ENCODE peak calls at places on chromosomes 2 and 18, in four cellular contexts. V is heart right ventricle, O is cardiac muscle cell, P is lower lobe of right lung. A is an unnamed sample.
A peak's percentile ranks its signal among the peaks of the same experiment; 100 is the strongest.

GRCh38 chr2:210546424-210547223 is 9.8 kb upstream of the CPS1 start:
- DNase-seq in V (peak; percentile 8), O (peak; percentile 49), P (no peak), A (peak; percentile 96)

GRCh38 chr18:77073336-77074093 is 59.1 kb downstream of the MBP start:
- DNase-seq in V (no peak), O (no peak), P (no peak), A (no peak)

GRCh38 chr2:186542002-186542401 is 47.9 kb upstream of the ITGAV start:
- DNase-seq in V (no peak), O (no peak), P (no peak), A (no peak)

GRCh38 chr2:200023570-200023969 is 68.2 kb downstream of the MAIP1 start:
- DNase-seq in V (no peak), O (no peak), P (no peak), A (no peak)

GRCh38 chr18:3903341-3903740 is 453.4 kb downstream of the TGIF1 start:
- DNase-seq in V (no peak), O (no peak), P (no peak), A (no peak)

GRCh38 chr2:136238552-136239346 is 120.8 kb upstream of the CXCR4 start:
- DNase-seq in V (no peak), O (no peak), P (no peak), A (peak; percentile 53)

GRCh38 chr2:118936936-118937335 is 5.1 kb upstream of the MARCO start:
- DNase-seq in V (no peak), O (no peak), P (no peak), A (no peak)

GRCh38 chr18:48949606-48950535 is 894 bp downstream of the SMAD7 start:
- DNase-seq in V (peak; percentile 45), O (no peak), P (peak; percentile 72), A (peak; percentile 69)

DNA sequence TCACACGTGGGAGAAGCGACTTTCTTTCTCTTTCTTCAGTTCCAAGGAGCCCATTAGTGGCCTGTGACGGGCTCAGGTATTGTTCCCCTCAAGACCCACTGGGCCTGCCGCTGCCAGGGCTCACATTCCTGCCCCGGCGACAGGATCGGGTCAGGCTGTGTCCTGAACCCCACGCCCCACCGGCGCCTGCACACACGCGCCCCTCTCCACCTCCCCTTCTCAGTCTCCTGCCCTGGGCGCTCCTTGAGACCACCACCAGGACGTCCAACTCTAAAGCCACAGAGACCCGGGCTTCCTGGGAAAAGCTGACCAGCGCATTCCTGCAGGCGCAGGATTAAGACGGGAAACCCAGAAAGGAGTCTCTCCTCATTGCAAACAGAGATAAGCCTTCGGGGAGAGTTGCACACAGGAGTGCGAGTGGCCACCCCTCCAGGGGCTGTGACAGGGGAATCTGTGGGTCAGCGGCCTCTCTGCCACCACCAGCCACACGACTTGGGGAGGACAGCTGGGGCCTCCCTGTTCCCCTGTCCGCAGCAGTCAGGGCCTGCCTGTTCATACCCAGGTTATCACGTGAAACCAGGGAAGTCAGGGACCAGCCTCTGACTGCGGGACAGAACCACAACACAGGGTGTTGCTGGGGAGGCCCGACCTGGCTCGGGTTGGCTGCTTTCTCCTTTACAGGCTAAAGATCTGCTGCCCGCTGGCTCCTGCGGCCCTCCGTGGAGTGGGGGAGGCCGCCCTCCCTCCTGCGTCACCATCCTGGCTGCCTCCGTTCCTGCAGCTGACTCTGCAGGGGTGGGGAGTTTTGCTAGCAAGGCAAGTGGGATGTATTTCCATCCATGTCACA is 88.8 kb downstream of the ZCCHC2 start:
- DNase-seq in V (peak; percentile 40), O (no peak), P (no peak), A (no peak)
- H3K27ac ChIP-seq in V (no peak overlapping the region), O (no peak overlapping the region), P (peak overlapping the region; percentile 7), A (no peak overlapping the region)

GRCh38 chr2:98518106-98518505 is 73.4 kb downstream of the INPP4A start:
- DNase-seq in V (peak; percentile 36), O (no peak), P (no peak), A (peak; percentile 33)

GRCh38 chr2:98520806-98521205 is 76.1 kb downstream of the INPP4A start:
- DNase-seq in V (no peak), O (no peak), P (no peak), A (no peak)

GRCh38 chr2:98517636-98518035 is 73.0 kb downstream of the INPP4A start:
- DNase-seq in V (no peak), O (no peak), P (no peak), A (no peak)

GRCh38 chr2:98519851-98520250 is 75.2 kb downstream of the INPP4A start:
- DNase-seq in V (no peak), O (no peak), P (no peak), A (no peak)

DNA sequence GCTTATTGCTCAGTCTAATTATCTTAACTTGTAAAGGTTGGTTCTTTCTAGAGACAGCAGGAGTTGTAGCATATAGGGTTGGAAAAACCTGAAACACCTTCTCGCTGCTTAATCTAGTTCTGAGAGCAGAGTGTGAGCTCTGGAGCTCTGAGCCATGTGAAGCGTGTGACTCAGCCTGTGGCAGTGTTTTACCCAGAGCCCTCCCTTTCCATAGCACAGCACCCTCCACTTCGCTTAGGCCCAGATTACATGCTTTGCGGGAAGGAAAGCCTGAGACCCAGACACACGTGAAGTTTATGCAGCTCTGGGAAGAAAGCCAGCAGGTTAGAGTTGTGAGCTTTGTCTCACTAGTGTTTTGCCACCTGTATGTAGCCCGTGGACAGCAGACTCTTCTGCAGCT is 74.5 kb downstream of the INPP4A start:
- DNase-seq in V (no peak), O (no peak), P (no peak), A (no peak)
- H3K4me1 ChIP-seq in V (peaks cover 35% of the 10 kb centered on the region), O (no peaks in the 10 kb centered on the region), P (peaks cover 18% of the 10 kb centered on the region), A (no peaks in the 10 kb centered on the region)

GRCh38 chr2:217684431-217685254 is 318.2 kb downstream of the TNS1 start:
- DNase-seq in V (no peak), O (no peak), P (no peak), A (no peak)
- H3K27ac ChIP-seq in V (no peak overlapping the region), O (no peak overlapping the region), P (no peak overlapping the region), A (no peak overlapping the region)

GRCh38 chr2:60472026-60472425 is 81.4 kb downstream of the BCL11A start:
- DNase-seq in V (no peak), O (no peak), P (peak; percentile 54), A (no peak)
- H3K4me1 ChIP-seq in V (peaks cover 32% of the 10 kb centered on the region), O (peaks cover 11% of the 10 kb centered on the region), P (no peaks in the 10 kb centered on the region), A (no peaks in the 10 kb centered on the region)

GRCh38 chr2:392181-392920 is 104.5 kb upstream of the ALKAL2 start:
- DNase-seq in V (no peak), O (no peak), P (no peak), A (no peak)
- H3K27ac ChIP-seq in V (no peak overlapping the region), O (no peak overlapping the region), P (no peak overlapping the region), A (no peak overlapping the region)

GRCh38 chr2:229301229-229301628 is 30.1 kb upstream of the PID1 start:
- DNase-seq in V (no peak), O (no peak), P (no peak), A (no peak)

GRCh38 chr2:229297284-229297683 is 26.2 kb upstream of the PID1 start:
- DNase-seq in V (no peak), O (no peak), P (no peak), A (peak; percentile 3)

GRCh38 chr2:229300371-229300770 is 29.3 kb upstream of the PID1 start:
- DNase-seq in V (no peak), O (no peak), P (no peak), A (no peak)

GRCh38 chr2:229296561-229296960 is 25.5 kb upstream of the PID1 start:
- DNase-seq in V (no peak), O (no peak), P (no peak), A (no peak)

DNA sequence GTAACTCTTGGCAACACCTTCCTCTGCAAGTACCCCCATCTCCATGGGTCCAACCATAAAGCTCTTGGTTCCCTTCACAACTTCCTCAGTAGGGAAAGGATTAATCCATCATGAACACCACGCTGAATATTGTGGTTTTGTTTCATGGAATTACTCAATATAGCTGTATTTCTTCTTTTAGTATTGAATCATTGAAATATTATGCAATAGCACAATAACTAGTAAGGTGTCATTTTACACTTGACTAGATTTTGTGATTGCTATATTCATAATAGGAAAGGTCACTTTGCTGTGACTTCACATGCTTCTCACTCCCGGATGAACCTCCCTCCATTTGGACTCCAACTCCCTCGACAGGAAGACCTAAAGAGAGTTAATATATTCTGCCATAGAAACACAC is 29.7 kb upstream of the PID1 start:
- DNase-seq in V (no peak), O (no peak), P (no peak), A (no peak)
- H3K4me1 ChIP-seq in V (peaks cover 15% of the 10 kb centered on the region), O (no peaks in the 10 kb centered on the region), P (peaks cover 31% of the 10 kb centered on the region), A (no peaks in the 10 kb centered on the region)

DNA sequence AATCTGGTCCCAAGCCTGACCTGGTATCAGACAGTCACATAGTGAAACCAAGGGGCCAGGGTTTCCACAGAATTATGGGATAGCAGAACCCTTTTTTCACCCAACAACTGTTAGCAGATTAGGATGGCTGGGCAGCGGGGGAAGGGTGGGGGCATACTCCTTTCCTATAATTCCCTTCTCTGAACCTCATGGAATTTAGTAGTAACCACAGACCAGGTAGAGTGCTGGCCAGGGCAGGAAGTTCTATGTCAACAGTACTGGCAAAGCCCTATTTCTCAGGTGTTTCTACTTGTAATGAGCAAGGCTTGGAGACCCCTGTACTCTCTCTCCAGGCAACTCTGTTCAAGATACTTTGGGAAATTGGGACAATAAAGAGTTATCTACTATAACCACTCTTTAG is 174.6 kb downstream of the THADA start:
- DNase-seq in V (no peak), O (no peak), P (no peak), A (no peak)
- H3K27ac ChIP-seq in V (no peak overlapping the region), O (no peak overlapping the region), P (no peak overlapping the region), A (no peak overlapping the region)

GRCh38 chr2:111161971-111162370 is 41.3 kb downstream of the BCL2L11 start:
- DNase-seq in V (peak; percentile 62), O (no peak), P (no peak), A (peak; percentile 32)

GRCh38 chr2:111157071-111157661 is 36.5 kb downstream of the BCL2L11 start:
- DNase-seq in V (no peak), O (no peak), P (no peak), A (no peak)

GRCh38 chr2:111157798-111158197 is 37.1 kb downstream of the BCL2L11 start:
- DNase-seq in V (no peak), O (no peak), P (no peak), A (no peak)

GRCh38 chr2:111160758-111161157 is 40.0 kb downstream of the BCL2L11 start:
- DNase-seq in V (no peak), O (no peak), P (no peak), A (no peak)

DNA sequence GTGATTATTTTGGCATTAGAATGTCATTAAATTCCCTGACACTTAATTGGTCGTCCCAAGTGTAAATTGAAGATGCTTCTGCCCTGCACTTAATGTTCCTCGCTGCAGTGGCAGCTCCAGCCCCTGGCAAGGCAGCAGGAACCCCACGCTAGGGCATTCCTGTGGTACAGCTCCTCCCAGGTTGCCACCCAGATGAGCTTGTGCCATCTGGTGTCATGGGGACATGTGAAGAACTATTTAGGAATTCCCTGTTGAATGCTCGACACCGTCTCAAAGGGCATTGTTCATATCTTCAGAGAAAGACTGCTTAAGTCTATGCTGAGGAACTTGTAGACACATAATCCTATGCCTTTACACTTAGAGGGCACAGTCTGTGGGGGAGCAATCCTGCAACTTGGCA is 38.9 kb downstream of the BCL2L11 start:
- DNase-seq in V (no peak), O (no peak), P (no peak), A (no peak)
- H3K4me1 ChIP-seq in V (peaks cover 56% of the 10 kb centered on the region), O (peaks cover 10% of the 10 kb centered on the region), P (peaks cover 26% of the 10 kb centered on the region), A (no peaks in the 10 kb centered on the region)

GRCh38 chr2:85503611-85504433 is 35.1 kb upstream of the MAT2A start:
- DNase-seq in V (no peak), O (no peak), P (no peak), A (no peak)

GRCh38 chr2:85503168-85503610 is 35.8 kb upstream of the MAT2A start:
- DNase-seq in V (no peak), O (no peak), P (no peak), A (peak; percentile 97)

GRCh38 chr2:85505551-85506238 is 33.3 kb upstream of the MAT2A start:
- DNase-seq in V (no peak), O (no peak), P (no peak), A (no peak)

GRCh38 chr2:85502720-85503119 is 36.2 kb upstream of the MAT2A start:
- DNase-seq in V (no peak), O (no peak), P (no peak), A (no peak)

GRCh38 chr2:85504434-85505261 is 34.3 kb upstream of the MAT2A start:
- DNase-seq in V (no peak), O (no peak), P (no peak), A (peak; percentile 57)
- H3K27ac ChIP-seq in V (peak overlapping the region; percentile 36), O (no peak overlapping the region), P (no peak overlapping the region), A (peak overlapping the region; percentile 86)

A was measured in small intestine.